ENCODE peak calls at places on chromosomes 11 and 22, in eight cellular contexts. One of them, this sample, is unnamed.

GRCh38 chr22:45235101-45235777 is 5.5 kb downstream of the KIAA0930 start:
- DNase-seq in lower lobe of right lung: peak
- DNase-seq in cardiac fibroblast: no peak
- DNase-seq in Calu3: no peak
- DNase-seq in GM23338: no peak
- DNase-seq in AG09309: no peak
- DNase-seq in IMR-90: no peak
- DNase-seq in kidney: no peak
- DNase-seq in this sample: no peak

GRCh38 chr11:57339305-57339704 is 1.2 kb downstream of the P2RX3 start:
- DNase-seq in GM23338: no peak
- DNase-seq in IMR-90: no peak
- DNase-seq in lower lobe of right lung: no peak
- DNase-seq in Calu3: no peak
- DNase-seq in cardiac fibroblast: no peak
- DNase-seq in AG09309: no peak
- DNase-seq in kidney: no peak
- DNase-seq in this sample: no peak

GRCh38 chr11:32262367-32262766 is 171.5 kb downstream of the RCN1 start:
- DNase-seq in lower lobe of right lung: no peak
- DNase-seq in GM23338: peak
- DNase-seq in Calu3: no peak
- DNase-seq in kidney: no peak
- DNase-seq in cardiac fibroblast: no peak
- DNase-seq in AG09309: no peak
- DNase-seq in IMR-90: no peak
- DNase-seq in this sample: no peak

GRCh38 chr11:28616160-28616559 is 508.0 kb downstream of the METTL15 start:
- DNase-seq in AG09309: no peak
- DNase-seq in Calu3: no peak
- DNase-seq in kidney: no peak
- DNase-seq in cardiac fibroblast: no peak
- DNase-seq in IMR-90: no peak
- DNase-seq in GM23338: no peak
- DNase-seq in lower lobe of right lung: no peak
- DNase-seq in this sample: no peak

GRCh38 chr22:25709758-25710157 is 32.2 kb upstream of the MYO18B start:
- DNase-seq in cardiac fibroblast: no peak
- DNase-seq in GM23338: no peak
- DNase-seq in lower lobe of right lung: no peak
- DNase-seq in IMR-90: no peak
- DNase-seq in AG09309: no peak
- DNase-seq in Calu3: no peak
- DNase-seq in kidney: no peak
- DNase-seq in this sample: peak

GRCh38 chr11:61961570-61962212 is 5.7 kb downstream of the FTH1 start:
- DNase-seq in IMR-90: no peak
- DNase-seq in kidney: peak
- DNase-seq in Calu3: no peak
- DNase-seq in AG09309: no peak
- DNase-seq in GM23338: no peak
- DNase-seq in lower lobe of right lung: no peak
- DNase-seq in cardiac fibroblast: peak
- DNase-seq in this sample: no peak

GRCh38 chr11:44628730-44629361 is 63.4 kb downstream of the CD82 start:
- DNase-seq in IMR-90: no peak
- DNase-seq in Calu3: no peak
- DNase-seq in lower lobe of right lung: no peak
- DNase-seq in AG09309: no peak
- DNase-seq in kidney: no peak
- DNase-seq in cardiac fibroblast: no peak
- DNase-seq in GM23338: no peak
- DNase-seq in this sample: no peak

GRCh38 chr11:61700221-61700620 is 20.0 kb downstream of the DAGLA start:
- DNase-seq in IMR-90: peak
- DNase-seq in lower lobe of right lung: peak
- DNase-seq in kidney: peak
- DNase-seq in cardiac fibroblast: peak
- DNase-seq in GM23338: no peak
- DNase-seq in AG09309: no peak
- DNase-seq in Calu3: peak
- DNase-seq in this sample: peak

GRCh38 chr22:39132871-39133524 is 19.5 kb downstream of the CBX7 start:
- DNase-seq in kidney: no peak
- DNase-seq in GM23338: no peak
- DNase-seq in lower lobe of right lung: no peak
- DNase-seq in cardiac fibroblast: no peak
- DNase-seq in IMR-90: no peak
- DNase-seq in Calu3: no peak
- DNase-seq in AG09309: no peak
- DNase-seq in this sample: no peak

GRCh38 chr22:35312198-35313059 is 12.7 kb downstream of the TOM1 start:
- DNase-seq in kidney: no peak
- DNase-seq in Calu3: peak
- DNase-seq in lower lobe of right lung: no peak
- DNase-seq in cardiac fibroblast: peak
- DNase-seq in AG09309: peak
- DNase-seq in IMR-90: peak
- DNase-seq in GM23338: no peak
- DNase-seq in this sample: no peak

GRCh38 chr22:34973016-34973415 is 92.9 kb upstream of the ISX start:
- DNase-seq in GM23338: no peak
- DNase-seq in AG09309: no peak
- DNase-seq in lower lobe of right lung: no peak
- DNase-seq in Calu3: no peak
- DNase-seq in cardiac fibroblast: no peak
- DNase-seq in kidney: no peak
- DNase-seq in IMR-90: no peak
- DNase-seq in this sample: no peak

GRCh38 chr22:20430641-20431519 is 6.7 kb downstream of the SCARF2 start:
- DNase-seq in Calu3: peak
- DNase-seq in GM23338: peak
- DNase-seq in IMR-90: no peak
- DNase-seq in AG09309: no peak
- DNase-seq in cardiac fibroblast: no peak
- DNase-seq in lower lobe of right lung: peak
- DNase-seq in kidney: peak
- DNase-seq in this sample: peak

GRCh38 chr11:94934362-94934761 is 39.0 kb downstream of the CWC15 start:
- DNase-seq in lower lobe of right lung: no peak
- DNase-seq in IMR-90: peak
- DNase-seq in GM23338: peak
- DNase-seq in kidney: no peak
- DNase-seq in cardiac fibroblast: peak
- DNase-seq in Calu3: no peak
- DNase-seq in AG09309: no peak
- DNase-seq in this sample: no peak

GRCh38 chr22:30325724-30326703 is 727 bp downstream of the TBC1D10A start:
- DNase-seq in cardiac fibroblast: peak
- DNase-seq in AG09309: no peak
- DNase-seq in IMR-90: no peak
- DNase-seq in Calu3: peak
- DNase-seq in kidney: peak
- DNase-seq in lower lobe of right lung: no peak
- DNase-seq in GM23338: peak
- DNase-seq in this sample: no peak

GRCh38 chr11:37988031-37988430 is 1390.0 kb upstream of the RAG2 start:
- DNase-seq in kidney: no peak
- DNase-seq in cardiac fibroblast: peak
- DNase-seq in IMR-90: peak
- DNase-seq in Calu3: no peak
- DNase-seq in lower lobe of right lung: no peak
- DNase-seq in GM23338: no peak
- DNase-seq in AG09309: no peak
- DNase-seq in this sample: no peak

GRCh38 chr11:27357250-27357649 is 5.8 kb downstream of the CCDC34 start:
- DNase-seq in Calu3: no peak
- DNase-seq in cardiac fibroblast: no peak
- DNase-seq in kidney: no peak
- DNase-seq in AG09309: no peak
- DNase-seq in lower lobe of right lung: no peak
- DNase-seq in IMR-90: no peak
- DNase-seq in GM23338: no peak
- DNase-seq in this sample: no peak

GRCh38 chr11:6622261-6623171 is 3.3 kb upstream of the TPP1 start:
- DNase-seq in lower lobe of right lung: no peak
- DNase-seq in Calu3: no peak
- DNase-seq in cardiac fibroblast: no peak
- DNase-seq in AG09309: no peak
- DNase-seq in GM23338: no peak
- DNase-seq in kidney: peak
- DNase-seq in IMR-90: no peak
- DNase-seq in this sample: no peak

GRCh38 chr22:42145175-42145574 is 14.6 kb upstream of the CYP2D6 start:
- DNase-seq in Calu3: no peak
- DNase-seq in AG09309: no peak
- DNase-seq in lower lobe of right lung: no peak
- DNase-seq in IMR-90: no peak
- DNase-seq in kidney: no peak
- DNase-seq in cardiac fibroblast: no peak
- DNase-seq in GM23338: no peak
- DNase-seq in this sample: no peak

GRCh38 chr11:44950036-44950624 is 553 bp downstream of the TP53I11 start:
- DNase-seq in kidney: no peak
- DNase-seq in lower lobe of right lung: peak
- DNase-seq in AG09309: no peak
- DNase-seq in GM23338: no peak
- DNase-seq in Calu3: peak
- DNase-seq in IMR-90: no peak
- DNase-seq in cardiac fibroblast: no peak
- DNase-seq in this sample: no peak

GRCh38 chr11:67407700-67408163 is 3.8 kb downstream of the TBC1D10C start:
- DNase-seq in Calu3: no peak
- DNase-seq in AG09309: no peak
- DNase-seq in cardiac fibroblast: no peak
- DNase-seq in lower lobe of right lung: no peak
- DNase-seq in GM23338: no peak
- DNase-seq in kidney: no peak
- DNase-seq in IMR-90: no peak
- DNase-seq in this sample: no peak

GRCh38 chr11:67408437-67409200 is 4.7 kb downstream of the TBC1D10C start:
- DNase-seq in kidney: no peak
- DNase-seq in lower lobe of right lung: no peak
- DNase-seq in GM23338: no peak
- DNase-seq in AG09309: no peak
- DNase-seq in cardiac fibroblast: no peak
- DNase-seq in IMR-90: no peak
- DNase-seq in Calu3: no peak
- DNase-seq in this sample: no peak

GRCh38 chr11:67405688-67406339 is 1.9 kb downstream of the TBC1D10C start:
- DNase-seq in IMR-90: no peak
- DNase-seq in GM23338: no peak
- DNase-seq in kidney: no peak
- DNase-seq in lower lobe of right lung: no peak
- DNase-seq in Calu3: no peak
- DNase-seq in cardiac fibroblast: no peak
- DNase-seq in AG09309: no peak
- DNase-seq in this sample: no peak

GRCh38 chr11:67406420-67406968 is 2.6 kb downstream of the TBC1D10C start:
- DNase-seq in GM23338: no peak
- DNase-seq in IMR-90: no peak
- DNase-seq in Calu3: no peak
- DNase-seq in AG09309: no peak
- DNase-seq in kidney: peak
- DNase-seq in cardiac fibroblast: no peak
- DNase-seq in lower lobe of right lung: no peak
- DNase-seq in this sample: no peak

GRCh38 chr11:67406969-67407699 is 3.3 kb downstream of the TBC1D10C start:
- DNase-seq in GM23338: no peak
- DNase-seq in cardiac fibroblast: no peak
- DNase-seq in IMR-90: no peak
- DNase-seq in lower lobe of right lung: peak
- DNase-seq in Calu3: no peak
- DNase-seq in kidney: no peak
- DNase-seq in AG09309: no peak
- DNase-seq in this sample: no peak
- TF ChIP-seq CTCF in GM23338: peak
- TF ChIP-seq CTCF in cardiac fibroblast: no peak
- TF ChIP-seq CTCF in IMR-90: no peak
- TF ChIP-seq CTCF in lower lobe of right lung: no peak
- TF ChIP-seq CTCF in Calu3: no peak
- TF ChIP-seq CTCF in kidney: no peak
- TF ChIP-seq CTCF in AG09309: peak
- TF ChIP-seq CTCF in this sample: peak

GRCh38 chr11:78416285-78417174 is 1.1 kb downstream of the GAB2 start:
- DNase-seq in IMR-90: peak
- DNase-seq in kidney: peak
- DNase-seq in cardiac fibroblast: peak
- DNase-seq in lower lobe of right lung: peak
- DNase-seq in GM23338: peak
- DNase-seq in AG09309: no peak
- DNase-seq in Calu3: peak
- DNase-seq in this sample: no peak
- TF ChIP-seq CTCF in IMR-90: peak
- TF ChIP-seq CTCF in kidney: peak
- TF ChIP-seq CTCF in cardiac fibroblast: peak
- TF ChIP-seq CTCF in lower lobe of right lung: peak
- TF ChIP-seq CTCF in GM23338: peak
- TF ChIP-seq CTCF in AG09309: peak
- TF ChIP-seq CTCF in Calu3: peak
- TF ChIP-seq CTCF in this sample: peak

DNA sequence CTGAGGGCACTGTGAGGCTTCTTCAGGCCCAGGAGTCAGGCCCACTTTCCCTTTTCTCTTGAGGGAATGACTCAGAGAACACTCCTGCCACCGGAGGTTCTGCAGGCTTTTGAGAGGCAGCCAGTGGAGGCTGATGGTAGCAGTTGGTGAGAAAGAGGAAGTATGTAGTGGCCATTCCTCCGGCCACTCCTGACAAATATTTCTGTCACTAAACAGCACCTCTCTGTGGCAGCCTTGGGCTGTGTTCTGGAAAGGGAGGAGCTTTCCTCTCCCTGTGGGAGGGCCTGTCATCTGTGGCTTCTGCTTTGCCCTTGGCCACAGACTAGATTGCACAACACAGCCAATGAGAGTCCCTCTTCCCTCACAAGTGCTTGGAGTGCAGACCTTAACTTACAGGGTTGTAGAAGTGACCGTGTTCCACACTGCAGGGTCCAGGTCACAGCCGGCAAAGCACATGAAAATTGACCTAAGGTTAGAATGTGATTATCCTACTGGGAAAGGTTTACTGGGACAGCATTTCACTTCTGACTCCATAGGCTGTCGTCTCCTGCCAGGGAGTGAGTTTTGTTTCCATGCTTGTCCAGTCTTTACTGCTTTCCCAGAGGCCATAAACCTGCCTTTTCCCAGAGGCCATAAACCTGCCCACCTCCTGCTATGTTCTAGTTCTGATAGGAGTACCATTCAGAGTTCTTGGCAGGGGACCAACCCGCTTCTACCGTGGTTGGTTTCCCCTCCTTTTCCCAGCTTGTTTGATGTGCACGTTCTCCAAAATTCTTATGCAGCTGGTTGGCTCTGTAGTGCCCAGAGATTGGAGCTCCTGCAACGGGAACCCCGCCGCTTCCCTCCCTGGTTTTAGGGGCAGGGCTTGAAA is 33.3 kb downstream of the MARK2 start:
- DNase-seq in cardiac fibroblast: peak
- DNase-seq in AG09309: peak
- DNase-seq in lower lobe of right lung: peak
- DNase-seq in IMR-90: peak
- DNase-seq in GM23338: peak
- DNase-seq in Calu3: peak
- DNase-seq in kidney: peak
- DNase-seq in this sample: peak
- TF ChIP-seq CTCF in cardiac fibroblast: peak
- TF ChIP-seq CTCF in AG09309: peak
- TF ChIP-seq CTCF in lower lobe of right lung: peak
- TF ChIP-seq CTCF in IMR-90: peak
- TF ChIP-seq CTCF in GM23338: peak
- TF ChIP-seq CTCF in Calu3: no peak
- TF ChIP-seq CTCF in kidney: peak
- TF ChIP-seq CTCF in this sample: peak

GRCh38 chr11:112304914-112305313 is 44.3 kb upstream of the PLET1 start:
- DNase-seq in Calu3: no peak
- DNase-seq in lower lobe of right lung: no peak
- DNase-seq in IMR-90: no peak
- DNase-seq in cardiac fibroblast: no peak
- DNase-seq in AG09309: no peak
- DNase-seq in kidney: no peak
- DNase-seq in GM23338: no peak
- DNase-seq in this sample: no peak
- TF ChIP-seq CTCF in Calu3: no peak
- TF ChIP-seq CTCF in lower lobe of right lung: no peak
- TF ChIP-seq CTCF in IMR-90: no peak
- TF ChIP-seq CTCF in cardiac fibroblast: no peak
- TF ChIP-seq CTCF in AG09309: no peak
- TF ChIP-seq CTCF in kidney: no peak
- TF ChIP-seq CTCF in GM23338: no peak
- TF ChIP-seq CTCF in this sample: no peak